ENCODE peak calls at places on chromosomes 2 and 18, in five cellular contexts. X is HepG2, J is A549, Q is GM12878, H is tibial nerve. Z is an unnamed sample.

GRCh38 chr2:196431957-196432356 is 207.6 kb upstream of the CCDC150 start:
- DNase-seq in X (peak), Q (no peak), H (no peak), J (peak), Z (no peak)

GRCh38 chr2:128317186-128317897 is 1.3 kb downstream of the HS6ST1 start:
- DNase-seq in J (no peak), Q (peak), X (peak), H (peak), Z (peak)

GRCh38 chr2:230987137-230988020 is 8.5 kb upstream of the SPATA3 start:
- DNase-seq in H (peak), Q (no peak), X (peak), J (peak), Z (peak)

GRCh38 chr2:15668611-15669305 is 77.1 kb downstream of the DDX1 start:
- DNase-seq in H (no peak), X (peak), Q (no peak), J (no peak), Z (no peak)

GRCh38 chr2:210226186-210226585 is 939 bp upstream of the ACADL start:
- DNase-seq in Q (no peak), X (no peak), J (no peak), H (no peak), Z (no peak)

GRCh38 chr2:126722546-126722945 is 66.6 kb downstream of the GYPC start:
- DNase-seq in X (no peak), H (no peak), J (no peak), Q (no peak), Z (peak)

GRCh38 chr2:228681426-228681825 is 499.9 kb upstream of the SPHKAP start:
- DNase-seq in X (no peak), J (peak), H (no peak), Q (no peak), Z (no peak)

GRCh38 chr18:332007-332406 is 64.2 kb upstream of the THOC1 start:
- DNase-seq in H (no peak), Q (no peak), J (no peak), X (no peak), Z (no peak)

GRCh38 chr2:47227532-47228166 is 72.5 kb upstream of the STPG4 start:
- DNase-seq in Q (no peak), X (no peak), J (no peak), H (no peak), Z (no peak)

GRCh38 chr2:127193948-127194267 is 26.2 kb downstream of the CYP27C1 start:
- DNase-seq in J (no peak), X (no peak), Q (no peak), H (no peak), Z (no peak)

GRCh38 chr2:143996974-143997373 is 522.9 kb downstream of the ZEB2 start:
- DNase-seq in Q (no peak), H (no peak), X (no peak), J (no peak), Z (no peak)

GRCh38 chr2:240392084-240392947 is 43.1 kb upstream of the GPC1 start:
- DNase-seq in H (peak), X (no peak), J (no peak), Q (no peak), Z (peak)

GRCh38 chr18:61719676-61720075 is 173.1 kb downstream of the RNF152 start:
- DNase-seq in H (no peak), X (no peak), Q (no peak), J (no peak), Z (no peak)

GRCh38 chr2:215401896-215402379 is 33.9 kb downstream of the FN1 start:
- DNase-seq in J (no peak), X (no peak), Q (no peak), H (no peak), Z (no peak)

GRCh38 chr2:3601561-3602271 is 6.8 kb downstream of the COLEC11 start:
- DNase-seq in H (no peak), Q (no peak), J (no peak), X (no peak), Z (no peak)

GRCh38 chr18:35073186-35074105 is 32.2 kb downstream of the MAPRE2 start:
- DNase-seq in Q (no peak), X (no peak), J (no peak), H (no peak), Z (no peak)

GRCh38 chr2:158184556-158185343 is 83.1 kb downstream of the UPP2 start:
- DNase-seq in Q (no peak), X (peak), J (no peak), H (no peak), Z (no peak)

GRCh38 chr2:27807476-27807875 is 36.0 kb downstream of the MRPL33 start:
- DNase-seq in J (peak), Q (no peak), H (no peak), X (peak), Z (no peak)

GRCh38 chr2:215619989-215620388 is 184.1 kb upstream of the FN1 start:
- DNase-seq in Q (no peak), H (no peak), J (peak), X (no peak), Z (no peak)

GRCh38 chr2:129913695-129914495 is 65.6 kb upstream of the RAB6C start:
- DNase-seq in X (no peak), H (no peak), Q (no peak), J (no peak), Z (no peak)

GRCh38 chr2:200944467-200945394 is 18.7 kb downstream of the ORC2 start:
- DNase-seq in Q (no peak), J (peak), X (peak), H (no peak), Z (no peak)

GRCh38 chr2:133871810-133872209 is 303.5 kb upstream of the NCKAP5 start:
- DNase-seq in H (no peak), J (no peak), X (no peak), Q (no peak), Z (no peak)

GRCh38 chr18:8252371-8252770 is 356.9 kb upstream of the RAB12 start:
- DNase-seq in Q (no peak), J (no peak), H (no peak), X (no peak), Z (no peak)

GRCh38 chr18:8247700-8248099 is 361.5 kb upstream of the RAB12 start:
- DNase-seq in X (no peak), J (no peak), H (no peak), Q (no peak), Z (no peak)

GRCh38 chr18:8253943-8254342 is 355.3 kb upstream of the RAB12 start:
- DNase-seq in X (no peak), J (no peak), H (no peak), Q (no peak), Z (no peak)

GRCh38 chr18:8248576-8248975 is 360.7 kb upstream of the RAB12 start:
- DNase-seq in Q (no peak), X (no peak), H (no peak), J (no peak), Z (no peak)
- TF ChIP-seq EP300 in Q (no peak), X (no peak), H (no peak), J (no peak), Z (no peak)

DNA sequence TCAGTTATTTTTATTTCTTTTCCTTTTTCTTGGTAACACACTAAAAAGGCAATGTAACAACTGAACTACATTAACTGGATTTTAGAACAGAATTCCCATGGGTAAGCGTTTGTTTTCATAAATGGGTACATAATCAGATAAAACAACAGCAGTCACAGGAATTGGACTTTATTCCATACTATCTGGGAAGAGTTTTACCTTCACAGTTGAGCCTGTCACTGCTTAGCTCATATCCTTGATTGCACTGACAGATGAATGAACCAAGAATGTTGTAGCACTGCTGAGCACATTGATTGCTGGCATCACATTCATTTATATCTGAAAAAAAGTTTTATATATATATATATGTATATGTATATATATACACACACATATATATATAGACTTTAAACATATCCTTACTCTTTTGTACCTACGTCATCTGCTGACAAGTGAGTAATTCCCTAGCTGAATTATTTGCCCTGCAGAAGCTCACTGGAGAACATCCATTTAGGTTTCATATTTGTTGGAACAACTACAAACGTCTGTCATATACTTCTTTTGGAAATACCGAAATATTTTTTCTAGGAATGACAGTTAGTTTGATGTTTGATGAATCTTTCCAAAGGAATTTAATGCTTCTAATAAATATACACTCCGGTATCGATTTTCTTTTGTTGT is 47.0 kb downstream of the EFEMP1 start:
- DNase-seq in Q (no peak), J (no peak), X (no peak), H (no peak), Z (no peak)
- TF ChIP-seq EP300 in Q (no peak), J (no peak), X (no peak), H (no peak), Z (no peak)

GRCh38 chr2:235527806-235528480 is 34.1 kb downstream of the AGAP1 start:
- DNase-seq in X (no peak), J (no peak), Q (no peak), H (no peak), Z (no peak)
- TF ChIP-seq EP300 in X (no peak), J (no peak), Q (no peak), H (no peak), Z (no peak)

GRCh38 chr2:226981731-226982373 is 146.0 kb downstream of the RHBDD1 start:
- DNase-seq in X (no peak), H (no peak), J (no peak), Q (no peak), Z (no peak)

GRCh38 chr2:226983891-226984290 is 148.0 kb downstream of the RHBDD1 start:
- DNase-seq in Q (no peak), J (no peak), H (no peak), X (no peak), Z (no peak)

GRCh38 chr2:226984461-226985226 is 148.8 kb downstream of the RHBDD1 start:
- DNase-seq in X (no peak), J (no peak), Q (peak), H (no peak), Z (no peak)

GRCh38 chr2:226985227-226985946 is 149.5 kb downstream of the RHBDD1 start:
- DNase-seq in H (no peak), J (peak), Q (peak), X (peak), Z (no peak)
- TF ChIP-seq EP300 in H (peak), J (no peak), Q (no peak), X (no peak), Z (no peak)

DNA sequence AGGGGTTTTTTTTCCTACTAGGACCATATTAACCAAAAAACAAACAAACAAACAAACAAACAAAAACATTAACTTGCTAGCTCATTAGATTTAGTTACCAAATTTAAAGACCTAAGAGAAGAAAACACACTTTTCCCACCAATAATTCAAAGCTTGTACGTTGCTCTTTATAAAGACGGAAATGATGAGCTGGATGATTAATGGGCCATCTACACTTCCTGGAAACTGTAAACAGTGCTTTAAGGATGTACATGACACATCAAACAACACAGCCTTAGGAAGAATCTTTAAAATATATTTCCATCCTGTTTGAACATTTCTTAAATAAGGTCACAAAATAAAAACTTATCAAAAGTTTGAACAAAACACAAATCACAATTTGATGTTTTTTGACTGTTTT is 982 bp downstream of the BMP10 start:
- DNase-seq in Q (no peak), X (no peak), J (no peak), H (no peak), Z (no peak)
- TF ChIP-seq EP300 in Q (no peak), X (no peak), J (no peak), H (no peak), Z (no peak)

GRCh38 chr2:25851740-25852503 is 26.4 kb downstream of the ASXL2 start:
- DNase-seq in Q (peak), X (peak), H (no peak), J (peak), Z (no peak)
- TF ChIP-seq EP300 in Q (peak), X (no peak), H (peak), J (no peak), Z (no peak)

GRCh38 chr2:163491850-163492249 is 244.0 kb downstream of the FIGN start:
- DNase-seq in Q (no peak), H (no peak), X (no peak), J (no peak), Z (no peak)

DNA sequence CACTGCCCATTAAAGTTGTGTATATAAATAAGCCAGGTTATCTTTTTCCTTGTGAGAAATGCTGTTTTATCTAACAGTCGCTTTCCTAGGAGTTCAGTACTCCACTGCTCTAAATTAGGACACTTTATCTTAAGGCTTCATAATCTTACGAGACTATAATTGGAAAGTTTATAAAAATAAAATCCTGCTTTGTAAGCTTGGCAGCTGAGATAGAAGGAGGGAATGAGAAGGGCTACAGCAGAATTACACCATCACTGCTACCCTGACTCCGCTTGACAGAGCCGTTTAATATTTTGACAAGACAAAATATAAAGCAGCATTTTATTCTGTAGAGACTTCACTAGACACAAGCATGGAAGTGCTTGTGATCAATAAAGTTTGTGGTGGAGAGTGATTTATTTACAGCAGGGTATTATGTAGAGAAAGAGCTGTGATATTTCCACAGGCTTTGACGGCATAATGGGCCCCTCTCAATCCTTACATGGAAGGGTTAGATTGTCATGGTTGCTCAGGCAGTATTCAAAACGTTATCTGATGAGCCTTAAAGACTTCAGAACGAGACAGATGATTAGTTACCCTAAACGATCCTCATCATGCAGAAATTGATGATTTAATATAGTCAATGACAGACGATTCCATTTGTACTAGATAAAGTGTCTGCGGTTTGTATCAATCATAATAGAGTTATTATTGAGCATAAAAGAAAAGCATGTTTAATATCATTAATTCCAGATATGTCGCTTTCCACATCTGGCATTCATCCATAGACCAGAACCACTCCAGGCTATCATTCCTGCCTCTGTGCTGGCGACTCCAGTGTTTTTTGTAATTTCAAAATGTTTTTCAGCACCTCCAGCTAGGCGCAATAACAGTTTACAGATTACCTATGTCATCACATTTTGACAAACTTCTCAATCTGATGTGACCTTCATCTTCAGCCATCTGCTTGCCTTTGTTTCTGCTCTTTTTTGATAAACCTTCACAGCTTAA is 242.2 kb downstream of the FIGN start:
- DNase-seq in J (no peak), Q (no peak), H (no peak), X (no peak), Z (no peak)
- TF ChIP-seq EP300 in J (no peak), Q (no peak), H (no peak), X (no peak), Z (no peak)

Z was measured in suprapubic skin.